ENCODE peak calls at places on chromosome 22, in four cellular contexts. G, K, Y and H are unnamed samples.

GRCh38 chr22:21889251-21889990 is 22.0 kb upstream of the MAPK1 start:
- DNase-seq in G (no peak), K (no peak), Y (no peak), H (no peak)

GRCh38 chr22:42316988-42317387 is 46.5 kb upstream of the TCF20 start:
- DNase-seq in G (no peak), K (no peak), Y (no peak), H (no peak)

GRCh38 chr22:27456696-27457503 is 344.7 kb downstream of the MN1 start:
- DNase-seq in G (no peak), K (no peak), Y (no peak), H (no peak)

GRCh38 chr22:46003271-46004091 is 26.5 kb upstream of the WNT7B start:
- DNase-seq in G (no peak), K (no peak), Y (no peak), H (no peak)

GRCh38 chr22:21707677-21708076 is 27.9 kb downstream of the YPEL1 start:
- DNase-seq in G (no peak), K (no peak), Y (no peak), H (no peak)

GRCh38 chr22:37777122-37777687 is 30.5 kb upstream of the GCAT start:
- DNase-seq in G (peak; percentile 74), K (no peak), Y (peak; percentile 84), H (peak; percentile 21)

GRCh38 chr22:41445171-41446056 is 1.2 kb downstream of the TOB2 start:
- DNase-seq in G (no peak), K (no peak), Y (no peak), H (no peak)

GRCh38 chr22:25645266-25645665 is 80.8 kb downstream of the GRK3 start:
- DNase-seq in G (no peak), K (no peak), Y (no peak), H (no peak)

DNA sequence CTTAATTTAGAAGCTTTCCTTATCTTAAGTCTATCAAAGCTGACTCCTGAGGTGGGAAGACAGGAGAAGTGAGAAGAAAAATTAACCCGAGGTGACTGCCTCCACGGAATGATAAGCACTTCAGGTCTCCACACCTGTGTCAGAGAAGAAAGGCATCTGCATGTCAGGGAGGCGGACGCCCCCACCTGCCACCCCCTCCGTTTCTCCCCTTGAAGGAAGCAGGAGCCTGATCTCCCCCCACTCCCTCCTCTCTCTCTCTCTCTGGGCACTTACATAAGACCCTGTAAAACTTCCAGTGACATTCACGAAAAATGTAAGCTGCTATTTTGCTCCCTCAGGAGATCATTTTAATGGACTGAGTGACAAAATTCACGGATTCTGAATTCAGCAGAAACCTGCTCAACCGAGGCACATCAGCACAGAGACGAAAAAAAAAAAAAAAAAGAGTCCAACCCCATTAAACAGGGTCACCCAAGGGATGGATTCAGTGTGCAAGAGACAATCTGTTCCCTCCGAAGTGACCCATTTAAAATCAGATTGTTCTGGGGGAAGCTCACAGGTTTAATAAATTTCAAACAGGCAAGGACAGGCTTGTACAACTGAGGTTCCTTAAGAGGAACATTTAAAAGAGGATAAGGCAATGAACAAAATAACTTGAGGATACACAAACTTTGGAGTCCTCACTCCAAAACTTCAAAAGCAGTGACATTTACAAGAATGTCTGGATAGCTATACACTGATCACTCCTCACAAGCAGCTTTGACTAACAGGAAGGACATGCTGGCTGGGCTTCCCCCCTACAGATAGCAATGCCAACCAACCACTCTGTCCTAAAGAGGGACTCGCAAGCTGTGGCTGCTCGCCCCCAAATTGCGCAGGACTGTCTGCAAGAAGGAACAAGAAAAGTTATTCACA is 1.3 kb downstream of the LARGE1 start:
- DNase-seq in G (no peak), K (no peak), Y (no peak), H (peak; percentile 26)
- H3K4me3 ChIP-seq in G (peak overlapping the region; percentile 67), K (peak overlapping the region; percentile 93), Y (no peak overlapping the region), H (peak overlapping the region; percentile 70)

GRCh38 chr22:34111210-34111824 is 191.0 kb upstream of the LARGE1 start:
- DNase-seq in G (no peak), K (no peak), Y (no peak), H (peak; percentile 22)
- TF ChIP-seq JUND in G (no peak), K (no peak), Y (no peak), H (no peak)

DNA sequence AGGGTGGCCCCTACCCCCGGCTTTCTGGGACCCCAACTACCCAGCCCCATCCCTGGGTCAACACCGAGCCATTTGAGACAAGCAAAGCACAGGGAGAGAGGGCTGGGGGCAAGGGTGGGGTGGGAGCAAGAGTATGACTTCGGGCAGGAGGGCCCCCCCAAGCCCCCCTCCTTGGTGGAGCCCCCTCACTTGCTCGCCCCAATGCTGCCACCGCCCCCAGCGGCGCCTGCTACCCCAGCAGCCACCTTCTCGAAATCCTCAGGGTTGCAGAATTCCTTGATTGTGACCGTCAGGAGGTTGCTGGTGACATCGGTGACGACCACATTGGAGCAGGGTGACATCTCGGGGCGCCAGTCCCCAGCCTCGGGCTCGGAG is 6.0 kb downstream of the CBX6 start:
- DNase-seq in G (no peak), K (no peak), Y (no peak), H (no peak)
- H3K4me3 ChIP-seq in G (no peak overlapping the region), K (no peak overlapping the region), Y (no peak overlapping the region), H (no peak overlapping the region)

GRCh38 chr22:48138427-48138826 is 1376.0 kb downstream of the TBC1D22A start:
- DNase-seq in G (no peak), K (no peak), Y (no peak), H (no peak)

GRCh38 chr22:48135641-48136040 is 1373.2 kb downstream of the TBC1D22A start:
- DNase-seq in G (no peak), K (no peak), Y (no peak), H (no peak)

GRCh38 chr22:48138855-48139254 is 1376.4 kb downstream of the TBC1D22A start:
- DNase-seq in G (no peak), K (no peak), Y (no peak), H (no peak)

GRCh38 chr22:48139776-48140175 is 1377.3 kb downstream of the TBC1D22A start:
- DNase-seq in G (no peak), K (no peak), Y (no peak), H (no peak)

DNA sequence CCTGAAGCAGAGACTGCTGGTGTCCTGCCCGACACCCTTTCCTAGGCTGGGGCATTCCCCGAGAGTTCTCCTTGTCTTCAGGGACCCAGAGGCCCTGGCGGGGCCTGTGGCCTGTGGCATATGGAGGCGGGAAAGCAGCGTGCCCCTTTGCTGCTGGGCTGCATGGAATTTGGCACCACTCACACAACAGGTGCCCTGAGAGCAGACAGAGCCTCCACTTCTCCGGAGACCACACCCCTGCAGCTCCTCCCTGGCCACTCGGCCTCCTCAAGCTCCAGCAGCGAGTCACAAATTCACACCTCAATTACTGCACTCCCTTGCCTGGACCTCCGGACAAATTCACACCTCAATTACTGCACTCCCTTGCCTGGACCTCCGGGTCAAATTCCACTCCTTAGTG is 1375.2 kb downstream of the TBC1D22A start:
- DNase-seq in G (no peak), K (no peak), Y (no peak), H (no peak)
- TF ChIP-seq JUND in G (no peak), K (no peak), Y (no peak), H (no peak)

GRCh38 chr22:29072979-29073617 is at the start of gene KREMEN1:
- DNase-seq in G (no peak), K (no peak), Y (no peak), H (no peak)

GRCh38 chr22:29069476-29069875 is 3.4 kb upstream of the KREMEN1 start:
- DNase-seq in G (no peak), K (no peak), Y (no peak), H (no peak)

GRCh38 chr22:29072193-29072978 is 449 bp upstream of the KREMEN1 start:
- DNase-seq in G (no peak), K (peak; percentile 89), Y (peak; percentile 89), H (peak; percentile 89)

GRCh38 chr22:29070490-29070889 is 2.3 kb upstream of the KREMEN1 start:
- DNase-seq in G (no peak), K (no peak), Y (no peak), H (no peak)

DNA sequence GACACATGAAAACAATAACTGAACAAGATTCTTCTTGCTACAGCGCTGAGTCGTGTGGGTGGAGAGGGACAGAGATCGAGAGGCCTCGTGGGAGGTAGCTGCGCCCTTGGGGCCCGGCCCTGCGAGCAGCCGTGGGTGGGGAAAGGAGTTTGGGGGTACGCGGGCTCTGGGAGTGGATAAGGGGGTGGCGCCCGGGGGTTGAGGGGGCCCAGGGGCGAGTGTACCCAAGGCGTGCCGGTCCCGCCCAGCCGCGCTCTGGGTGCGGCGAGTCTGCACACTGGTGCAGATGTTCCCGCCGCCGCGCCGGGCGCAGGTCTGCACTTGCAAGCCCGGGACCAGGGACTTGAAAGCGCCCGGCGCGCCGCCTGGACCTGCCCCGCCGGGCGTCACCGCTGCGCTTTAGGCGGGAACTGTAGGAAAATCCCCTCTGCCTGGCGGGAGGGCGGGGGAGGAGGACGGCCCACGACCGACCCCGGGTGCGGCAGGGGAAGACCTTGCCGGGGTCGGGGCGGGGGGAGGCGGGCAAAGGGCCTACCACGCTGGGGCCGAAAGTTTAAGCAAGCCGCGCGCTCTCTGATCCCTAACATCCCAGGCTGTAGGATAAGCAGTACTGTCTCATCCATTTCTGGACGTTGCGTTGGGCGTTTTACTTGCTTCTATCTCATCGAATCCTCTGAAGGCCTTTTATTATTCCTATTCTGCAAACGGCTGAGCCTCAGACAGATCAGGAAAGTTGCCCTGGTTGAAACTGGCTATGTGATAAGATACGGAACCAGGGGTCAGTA is 1.4 kb upstream of the KREMEN1 start:
- DNase-seq in G (no peak), K (peak; percentile 43), Y (no peak), H (peak; percentile 71)
- H3K4me3 ChIP-seq in G (peak overlapping the region; percentile 18), K (peak overlapping the region; percentile 17), Y (peak overlapping the region; percentile 3), H (peak overlapping the region; percentile 52)

GRCh38 chr22:39017596-39018365 is 3.1 kb upstream of the APOBEC3D start:
- DNase-seq in G (no peak), K (no peak), Y (no peak), H (no peak)
- TF ChIP-seq JUND in G (no peak), K (no peak), Y (no peak), H (no peak)

GRCh38 chr22:44360306-44360685 is 47.5 kb upstream of the SHISAL1 start:
- DNase-seq in G (no peak), K (no peak), Y (no peak), H (no peak)
- H3K4me3 ChIP-seq in G (no peak overlapping the region), K (no peak overlapping the region), Y (no peak overlapping the region), H (no peak overlapping the region)

GRCh38 chr22:20644071-20644642 is 129.8 kb upstream of the SERPIND1 start:
- DNase-seq in G (no peak), K (no peak), Y (no peak), H (no peak)
- TF ChIP-seq JUND in G (no peak), K (no peak), Y (no peak), H (no peak)

DNA sequence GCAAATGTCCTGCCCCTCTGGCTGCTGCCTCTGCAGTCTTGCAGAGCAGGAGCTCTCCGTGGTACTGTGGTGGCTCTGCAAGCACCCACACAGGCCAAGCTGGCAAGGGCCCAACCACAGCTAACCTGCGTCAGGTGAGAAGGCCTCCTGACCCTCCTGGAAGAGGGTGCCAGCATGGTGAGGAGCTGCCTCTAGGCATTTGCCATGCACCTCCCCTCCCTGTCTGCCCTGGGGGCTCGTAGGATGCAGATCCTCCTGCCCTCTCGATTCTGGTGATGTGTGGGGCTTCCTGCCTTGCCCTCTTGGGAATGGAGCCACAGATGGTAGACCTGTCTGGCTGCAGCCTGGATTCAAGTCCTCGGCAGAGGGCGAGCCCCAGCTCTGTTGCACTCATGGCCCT is 1408.8 kb downstream of the TBC1D22A start:
- DNase-seq in G (no peak), K (no peak), Y (no peak), H (no peak)
- H3K4me3 ChIP-seq in G (no peak overlapping the region), K (no peak overlapping the region), Y (no peak overlapping the region), H (no peak overlapping the region)